ENCODE peak calls at places on chromosomes 4 and X, in ten cellular contexts. R, W, P, Z, O, J, F, T, H and S are unnamed samples. For H3K36me3, the result is how much of the 10 kb centered on the place peaks cover.

GRCh38 chrX:54788446-54788845 is 9.6 kb downstream of the ITIH6 start:
- DNase-seq in R (no peak), W (no peak), P (no peak), Z (no peak), O (no peak), J (no peak), F (no peak), T (no peak), H (no peak), S (no peak)

GRCh38 chrX:24149346-24150050 is at the start of gene ZFX:
- DNase-seq in R (peak), W (peak), P (peak), Z (peak), O (peak), J (no peak), F (no peak), T (peak), H (peak), S (peak)

GRCh38 chrX:11135483-11136185 is 24.5 kb downstream of the HCCS start:
- DNase-seq in R (no peak), W (no peak), P (no peak), Z (no peak), O (no peak), J (no peak), F (no peak), T (no peak), H (no peak), S (no peak)

GRCh38 chr4:122379239-122379638 is 428 bp downstream of the ADAD1 start:
- DNase-seq in R (no peak), W (peak), P (no peak), Z (no peak), O (no peak), J (no peak), F (no peak), T (no peak), H (no peak), S (no peak)

GRCh38 chr4:147927377-147928137 is 195.7 kb downstream of the ARHGAP10 start:
- DNase-seq in R (no peak), W (no peak), P (no peak), Z (peak), O (no peak), J (no peak), F (peak), T (peak), H (no peak), S (no peak)

GRCh38 chr4:47334597-47335185 is 128.8 kb downstream of the COMMD8 start:
- DNase-seq in R (no peak), W (no peak), P (no peak), Z (peak), O (no peak), J (no peak), F (no peak), T (no peak), H (no peak), S (no peak)

GRCh38 chrX:43654431-43655150 is 1.5 kb upstream of the MAOA start:
- DNase-seq in R (peak), W (peak), P (peak), Z (peak), O (peak), J (peak), F (peak), T (peak), H (peak), S (peak)

GRCh38 chrX:141220342-141221008 is 21.8 kb downstream of the SPANXC start:
- DNase-seq in R (no peak), W (no peak), P (no peak), Z (peak), O (no peak), J (peak), F (no peak), T (no peak), H (no peak), S (no peak)

GRCh38 chr4:83010522-83011318 is at the start of gene LIN54:
- DNase-seq in R (peak), W (peak), P (peak), Z (peak), O (peak), J (no peak), F (peak), T (peak), H (peak), S (peak)

GRCh38 chrX:130793966-130794365 is 109.0 kb downstream of the ENOX2 start:
- DNase-seq in R (no peak), W (no peak), P (no peak), Z (no peak), O (no peak), J (no peak), F (no peak), T (no peak), H (no peak), S (no peak)

GRCh38 chr4:40672528-40673522 is 43.2 kb upstream of the RBM47 start:
- DNase-seq in R (no peak), W (peak), P (peak), Z (peak), O (no peak), J (peak), F (no peak), T (no peak), H (no peak), S (peak)

GRCh38 chr4:48343035-48343434 is 1.7 kb downstream of the SLAIN2 start:
- DNase-seq in R (no peak), W (no peak), P (no peak), Z (peak), O (peak), J (no peak), F (no peak), T (no peak), H (no peak), S (no peak)
- H3K4me3 ChIP-seq in R (peak), W (peak), P (no peak), Z (peak), O (peak), J (peak), F (peak), T (peak), H (peak), S (peak)

GRCh38 chrX:53398216-53398615 is 24.2 kb downstream of the SMC1A start:
- DNase-seq in R (no peak), W (no peak), P (no peak), Z (no peak), O (no peak), J (no peak), F (no peak), T (no peak), H (no peak), S (no peak)

GRCh38 chrX:53395605-53396298 is 26.7 kb downstream of the SMC1A start:
- DNase-seq in R (no peak), W (no peak), P (no peak), Z (no peak), O (no peak), J (no peak), F (no peak), T (no peak), H (no peak), S (no peak)
- H3K36me3 ChIP-seq in R (under half), W (under half), P (under half), Z (under half), O (under half), J (under half), F (under half), T (under half), H (under half), S (under half)

GRCh38 chrX:27435031-27435430 is 28.1 kb downstream of the PPP4R3C start:
- DNase-seq in R (no peak), W (no peak), P (no peak), Z (no peak), O (no peak), J (no peak), F (no peak), T (no peak), H (no peak), S (no peak)

GRCh38 chrX:27438937-27439336 is 24.2 kb downstream of the PPP4R3C start:
- DNase-seq in R (no peak), W (no peak), P (no peak), Z (no peak), O (no peak), J (no peak), F (no peak), T (no peak), H (no peak), S (no peak)

GRCh38 chrX:27445438-27445837 is 17.7 kb downstream of the PPP4R3C start:
- DNase-seq in R (no peak), W (no peak), P (no peak), Z (no peak), O (no peak), J (no peak), F (no peak), T (no peak), H (no peak), S (no peak)

GRCh38 chrX:27444093-27444908 is 18.8 kb downstream of the PPP4R3C start:
- DNase-seq in R (no peak), W (no peak), P (no peak), Z (no peak), O (no peak), J (no peak), F (no peak), T (no peak), H (peak), S (no peak)

GRCh38 chrX:27439771-27440170 is 23.4 kb downstream of the PPP4R3C start:
- DNase-seq in R (no peak), W (no peak), P (no peak), Z (no peak), O (no peak), J (no peak), F (no peak), T (no peak), H (no peak), S (no peak)
- H3K4me3 ChIP-seq in R (no peak), W (no peak), P (no peak), Z (no peak), O (no peak), J (no peak), F (no peak), T (no peak), H (no peak), S (no peak)

GRCh38 chr4:6878451-6879059 is 31.1 kb upstream of the TBC1D14 start:
- DNase-seq in R (no peak), W (no peak), P (no peak), Z (no peak), O (no peak), J (no peak), F (no peak), T (no peak), H (no peak), S (no peak)

GRCh38 chr4:6884341-6884870 is 25.2 kb upstream of the TBC1D14 start:
- DNase-seq in R (no peak), W (no peak), P (no peak), Z (no peak), O (no peak), J (no peak), F (no peak), T (no peak), H (no peak), S (peak)

GRCh38 chr4:6880691-6881090 is 28.9 kb upstream of the TBC1D14 start:
- DNase-seq in R (no peak), W (no peak), P (no peak), Z (no peak), O (no peak), J (no peak), F (no peak), T (no peak), H (no peak), S (no peak)

GRCh38 chr4:6885953-6886557 is 23.6 kb upstream of the TBC1D14 start:
- DNase-seq in R (no peak), W (peak), P (peak), Z (peak), O (peak), J (no peak), F (no peak), T (peak), H (no peak), S (no peak)

GRCh38 chr4:6881908-6882307 is 27.7 kb upstream of the TBC1D14 start:
- DNase-seq in R (no peak), W (peak), P (no peak), Z (no peak), O (no peak), J (no peak), F (no peak), T (no peak), H (no peak), S (no peak)
- H3K36me3 ChIP-seq in R (half or more), W (under half), P (under half), Z (half or more), O (under half), J (under half), F (under half), T (under half), H (under half), S (half or more)

DNA sequence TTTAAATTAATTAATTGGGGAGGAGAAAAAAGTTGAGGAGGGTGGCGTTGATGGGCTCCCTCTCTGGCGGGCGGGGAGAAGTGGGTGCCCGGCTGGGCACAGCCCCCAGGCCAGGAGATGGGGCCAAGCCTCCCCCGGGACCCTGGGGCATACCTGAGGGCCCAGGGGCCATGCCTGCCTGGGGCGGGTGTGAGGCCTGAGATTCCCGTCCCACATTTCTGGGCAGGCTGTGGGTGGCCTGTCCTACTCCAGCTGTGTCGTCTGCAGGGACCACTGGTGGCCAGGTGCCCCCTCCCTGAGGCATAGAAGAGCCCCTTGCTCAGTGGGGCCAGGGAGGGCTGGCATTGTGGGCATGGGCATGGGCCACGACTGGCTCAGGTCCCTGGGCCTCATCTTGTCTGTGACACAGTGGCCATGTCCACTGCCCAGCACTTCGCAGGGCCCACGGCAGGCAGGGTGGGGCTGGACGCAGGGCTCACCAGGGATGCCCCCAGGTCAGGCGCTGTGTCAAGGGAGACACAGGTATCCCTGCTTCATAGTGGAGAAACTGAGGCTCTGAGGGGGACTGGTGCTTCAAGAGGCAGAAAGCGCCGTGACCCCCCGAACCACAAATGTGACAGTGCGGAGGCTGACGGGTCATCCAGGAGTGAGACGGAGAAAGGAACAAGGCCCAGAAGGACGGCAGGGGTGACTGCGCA is 60.1 kb downstream of the FAM53A start:
- DNase-seq in R (no peak), W (no peak), P (no peak), Z (no peak), O (no peak), J (no peak), F (no peak), T (no peak), H (no peak), S (no peak)
- H3K4me3 ChIP-seq in R (no peak), W (no peak), P (no peak), Z (no peak), O (no peak), J (no peak), F (no peak), T (no peak), H (no peak), S (no peak)